ENCODE peak calls at places on chromosomes 7 and 10, in five cellular contexts. P is HEK293T, Y is HCT116, A is WTC11, W is GM12878. J is an unnamed sample.

GRCh38 chr7:14800664-14801063 is 101.9 kb downstream of the DGKB start:
- DNase-seq in A (no peak), W (no peak), Y (no peak), P (no peak), J (no peak)

GRCh38 chr10:64468219-64468618 is 947.0 kb downstream of the REEP3 start:
- DNase-seq in W (no peak), P (no peak), A (no peak), Y (peak), J (no peak)

GRCh38 chr7:823639-824038 is 8.6 kb upstream of the SUN1 start:
- DNase-seq in A (no peak), P (no peak), Y (no peak), W (no peak), J (no peak)

GRCh38 chr7:111045469-111045868 is 45.5 kb upstream of the LRRN3 start:
- DNase-seq in A (no peak), Y (no peak), W (no peak), P (no peak), J (no peak)

GRCh38 chr10:91552706-91553105 is 80.2 kb downstream of the PPP1R3C start:
- DNase-seq in A (peak), W (no peak), Y (peak), P (peak), J (no peak)

GRCh38 chr10:133440633-133441285 is 13.0 kb upstream of the SCART1 start:
- DNase-seq in Y (no peak), P (no peak), W (no peak), A (no peak), J (no peak)

GRCh38 chr10:89699581-89700064 is 1.8 kb upstream of the KIF20B start:
- DNase-seq in A (no peak), Y (no peak), P (no peak), W (no peak), J (no peak)

GRCh38 chr10:5517546-5517945 is 7.2 kb upstream of the CALML3 start:
- DNase-seq in Y (no peak), P (no peak), A (no peak), W (no peak), J (no peak)

GRCh38 chr10:78599122-78599853 is 469.5 kb upstream of the ZMIZ1 start:
- DNase-seq in Y (no peak), P (no peak), A (no peak), W (no peak), J (no peak)

GRCh38 chr10:32095116-32095733 is 39.0 kb upstream of the KIF5B start:
- DNase-seq in P (no peak), W (no peak), A (no peak), Y (peak), J (no peak)

GRCh38 chr7:116706668-116707126 is 34.7 kb downstream of the MET start:
- DNase-seq in P (no peak), A (no peak), Y (peak), W (no peak), J (no peak)

GRCh38 chr10:30490289-30491000 is 56.5 kb downstream of the MAP3K8 start:
- DNase-seq in Y (no peak), A (no peak), P (no peak), W (no peak), J (no peak)

GRCh38 chr7:95897557-95898183 is 125.3 kb downstream of the DYNC1I1 start:
- DNase-seq in W (no peak), Y (no peak), A (no peak), P (no peak), J (no peak)

GRCh38 chr10:132420469-132421376 is 23.7 kb downstream of the PWWP2B start:
- DNase-seq in W (no peak), Y (no peak), P (no peak), A (no peak), J (peak)

GRCh38 chr10:90136731-90137316 is 435.4 kb downstream of the KIF20B start:
- DNase-seq in W (no peak), A (peak), Y (peak), P (no peak), J (no peak)

GRCh38 chr10:484925-485661 is 204.4 kb downstream of the DIP2C start:
- DNase-seq in P (no peak), W (no peak), A (no peak), Y (no peak), J (no peak)

GRCh38 chr10:42970451-42971250 is 106.2 kb upstream of the RET start:
- DNase-seq in Y (no peak), W (no peak), P (no peak), A (peak), J (no peak)

GRCh38 chr10:26215923-26216576 is 524 bp upstream of the GAD2 start:
- DNase-seq in P (peak), A (peak), Y (no peak), W (no peak), J (no peak)

DNA sequence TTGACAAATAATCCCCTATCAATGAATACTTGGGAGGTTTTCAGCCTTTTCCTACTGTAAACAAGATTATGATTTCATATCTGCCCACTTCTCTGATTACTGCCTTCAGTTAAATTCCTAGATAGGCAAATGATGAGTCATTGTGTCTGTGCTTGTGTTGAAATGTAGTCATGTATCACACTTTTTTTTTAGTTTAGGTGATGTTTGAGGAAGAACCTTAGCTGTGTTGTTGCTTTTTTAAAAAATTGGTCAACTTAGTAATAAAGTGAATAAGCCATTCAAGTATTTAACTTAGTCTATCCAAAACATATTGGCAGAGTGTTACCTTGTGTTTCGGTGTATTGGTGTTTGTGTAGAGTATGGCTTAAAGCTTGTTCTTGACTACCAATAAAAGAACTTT is 60.0 kb downstream of the WAC start:
- DNase-seq in P (no peak), Y (peak), A (no peak), W (no peak), J (peak)
- TF ChIP-seq SP1 in P (no peak), Y (peak), A (no peak), W (no peak), J (no peak)

GRCh38 chr7:156935250-156935649 is 14.3 kb upstream of the NOM1 start:
- DNase-seq in P (no peak), Y (no peak), A (no peak), W (no peak), J (no peak)
- TF ChIP-seq SP1 in P (no peak), Y (no peak), A (no peak), W (no peak), J (no peak)

DNA sequence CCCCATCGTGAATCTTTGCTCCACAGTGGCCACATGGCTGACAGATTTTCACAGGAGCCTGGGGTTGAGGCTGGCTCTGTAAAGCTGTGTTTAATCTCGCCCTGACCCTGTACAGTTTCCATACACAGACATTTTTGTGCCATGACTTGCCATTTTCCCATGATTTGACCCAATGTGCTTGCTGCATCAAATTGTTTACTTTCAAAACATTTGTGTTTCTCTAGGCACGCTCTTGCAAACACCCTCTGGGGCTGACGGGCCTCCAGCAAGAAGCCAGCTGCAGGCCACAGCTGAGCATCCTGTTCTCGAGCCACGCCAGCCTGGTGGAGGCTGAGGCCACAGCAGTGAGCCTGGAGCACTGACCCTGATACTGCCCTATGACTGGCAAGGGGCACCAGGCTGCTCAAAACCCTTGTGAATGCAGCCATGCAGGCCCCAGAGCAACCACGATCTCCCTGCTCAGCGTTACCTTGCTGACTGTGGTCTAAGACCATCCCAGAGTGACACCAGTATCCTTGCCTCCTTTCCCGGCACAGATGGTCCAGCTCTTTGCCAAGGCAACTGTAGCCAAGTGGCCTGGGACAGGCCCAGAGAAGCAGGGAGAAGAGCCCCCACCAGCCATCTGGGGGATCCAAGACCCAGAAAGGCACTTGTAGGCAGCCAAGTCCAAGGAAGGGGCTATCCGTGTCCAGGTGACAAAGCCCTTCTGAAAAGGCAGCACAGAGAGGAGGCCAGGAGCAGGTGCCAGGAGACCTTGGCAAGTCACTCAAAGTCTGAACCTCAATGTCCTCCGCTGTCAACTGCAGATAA is 78.6 kb downstream of the OAT start:
- DNase-seq in P (no peak), Y (no peak), W (no peak), A (no peak), J (no peak)
- TF ChIP-seq SP1 in P (no peak), Y (no peak), W (no peak), A (no peak), J (no peak)

GRCh38 chr7:132654150-132654549 is 77.9 kb upstream of the PLXNA4 start:
- DNase-seq in W (no peak), A (peak), P (peak), Y (peak), J (peak)
- TF ChIP-seq SP1 in W (no peak), A (no peak), P (no peak), Y (no peak), J (no peak)

GRCh38 chr7:154182361-154182760 is 130.2 kb downstream of the DPP6 start:
- DNase-seq in P (no peak), Y (no peak), A (no peak), W (no peak), J (no peak)

GRCh38 chr7:154188330-154188729 is 136.1 kb downstream of the DPP6 start:
- DNase-seq in Y (no peak), A (no peak), P (no peak), W (no peak), J (no peak)

GRCh38 chr7:154183946-154184345 is 131.7 kb downstream of the DPP6 start:
- DNase-seq in A (no peak), P (no peak), W (no peak), Y (no peak), J (no peak)

GRCh38 chr7:154183482-154183881 is 131.3 kb downstream of the DPP6 start:
- DNase-seq in Y (no peak), P (no peak), W (no peak), A (no peak), J (no peak)

GRCh38 chr7:154186811-154187210 is 134.6 kb downstream of the DPP6 start:
- DNase-seq in P (no peak), W (no peak), A (no peak), Y (no peak), J (no peak)
- TF ChIP-seq SP1 in P (no peak), W (no peak), A (no peak), Y (no peak), J (no peak)

DNA sequence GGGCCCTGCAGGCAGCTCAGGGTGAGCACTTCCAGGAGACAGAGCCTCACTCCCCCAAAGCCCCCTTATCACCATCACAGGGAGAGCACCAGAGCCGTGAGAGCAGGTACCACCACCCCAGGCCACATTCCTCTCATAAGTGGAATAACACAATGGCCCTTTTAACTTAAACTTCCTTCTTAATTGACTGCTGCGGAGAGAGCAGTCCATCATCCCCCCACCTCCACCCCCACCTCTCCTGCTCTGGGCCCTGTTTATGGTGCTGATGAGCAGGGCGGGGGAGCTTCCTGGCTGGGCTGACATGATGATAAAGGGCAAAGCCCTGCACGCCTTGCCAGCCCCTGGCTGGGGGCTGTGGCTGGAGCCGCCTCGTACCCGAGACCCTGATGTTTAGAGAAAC is 81.4 kb upstream of the PODXL start:
- DNase-seq in Y (no peak), P (no peak), A (no peak), W (no peak), J (no peak)
- TF ChIP-seq SP1 in Y (no peak), P (no peak), A (no peak), W (no peak), J (no peak)

J was measured in K562.